ENCODE peak calls at places on chromosomes 1 and 21, in four cellular contexts. J, B, E and Q are unnamed samples.

GRCh38 chr1:63888984-63889383 is 115.2 kb downstream of the ROR1 start:
- DNase-seq in J (no peak), B (no peak), E (no peak), Q (no peak)

GRCh38 chr1:224623310-224623714 is 7.2 kb downstream of the CNIH3 start:
- DNase-seq in E (no peak), B (no peak), J (no peak), Q (peak; percentile 64)

GRCh38 chr1:210400043-210400840 is 71.5 kb downstream of the HHAT start:
- DNase-seq in J (peak; percentile 53), B (peak; percentile 46), E (peak; percentile 65), Q (peak; percentile 39)

GRCh38 chr21:44372616-44373015 is 19.2 kb downstream of the TRPM2 start:
- DNase-seq in E (no peak), B (no peak), J (no peak), Q (no peak)

GRCh38 chr1:171871848-171872247 is 30.6 kb downstream of the DNM3 start:
- DNase-seq in B (no peak), J (no peak), E (no peak), Q (no peak)

GRCh38 chr1:225999912-226000337 is 782 bp upstream of the SDE2 start:
- DNase-seq in E (peak; percentile 21), J (no peak), B (no peak), Q (no peak)

GRCh38 chr1:31715097-31715872 is 11.5 kb upstream of the COL16A1 start:
- DNase-seq in J (peak; percentile 94), E (peak; percentile 86), B (peak; percentile 75), Q (peak; percentile 87)

GRCh38 chr1:34885405-34886247 is 26.1 kb upstream of the SMIM12 start:
- DNase-seq in B (no peak), E (no peak), J (peak; percentile 80), Q (no peak)

GRCh38 chr21:31164713-31165694 is 126.7 kb upstream of the KRTAP19-8 start:
- DNase-seq in E (no peak), B (no peak), J (no peak), Q (no peak)

GRCh38 chr1:113046569-113046968 is 26.4 kb upstream of the LRIG2 start:
- DNase-seq in E (no peak), J (no peak), B (no peak), Q (no peak)

GRCh38 chr1:99264201-99265021 is at the start of gene PLPPR4:
- DNase-seq in E (no peak), J (peak; percentile 11), B (peak; percentile 12), Q (no peak)

GRCh38 chr1:3669971-3670431 is 17.7 kb downstream of the TP73 start:
- DNase-seq in B (no peak), J (no peak), E (no peak), Q (no peak)

GRCh38 chr21:17612023-17612564 is 607 bp downstream of the BTG3 start:
- DNase-seq in J (no peak), B (no peak), E (no peak), Q (no peak)

GRCh38 chr1:47760248-47760629 is 236.9 kb downstream of the TRABD2B start:
- DNase-seq in B (no peak), J (no peak), E (no peak), Q (no peak)

GRCh38 chr1:236151739-236152424 is 9.5 kb downstream of the GPR137B start:
- DNase-seq in E (no peak), B (no peak), J (no peak), Q (no peak)

GRCh38 chr1:27350673-27351540 is 9.1 kb downstream of the SYTL1 start:
- DNase-seq in B (no peak), J (peak; percentile 95), E (peak; percentile 66), Q (no peak)

GRCh38 chr1:199855580-199855979 is 171.9 kb upstream of the NR5A2 start:
- DNase-seq in J (no peak), E (no peak), B (peak; percentile 63), Q (no peak)

GRCh38 chr1:38677311-38677710 is 182.3 kb downstream of the RRAGC start:
- DNase-seq in J (no peak), E (no peak), B (no peak), Q (no peak)

GRCh38 chr1:84298688-84299535 is 2.6 kb upstream of the SAMD13 start:
- DNase-seq in B (no peak), J (peak; percentile 41), E (no peak), Q (peak; percentile 54)

GRCh38 chr1:203289281-203289981 is 15.9 kb upstream of the BTG2 start:
- DNase-seq in B (no peak), E (no peak), J (peak; percentile 67), Q (no peak)

GRCh38 chr1:245124644-245125043 is 30.1 kb upstream of the KIF26B start:
- DNase-seq in J (no peak), B (no peak), E (no peak), Q (no peak)

GRCh38 chr1:92833840-92834239 is 2.0 kb downstream of the RPL5 start:
- DNase-seq in B (no peak), E (no peak), J (no peak), Q (no peak)
- H3K27ac ChIP-seq in B (peak overlapping the region; percentile 31), E (peak overlapping the region; percentile 87), J (peak overlapping the region; percentile 89), Q (peak overlapping the region; percentile 94)

DNA sequence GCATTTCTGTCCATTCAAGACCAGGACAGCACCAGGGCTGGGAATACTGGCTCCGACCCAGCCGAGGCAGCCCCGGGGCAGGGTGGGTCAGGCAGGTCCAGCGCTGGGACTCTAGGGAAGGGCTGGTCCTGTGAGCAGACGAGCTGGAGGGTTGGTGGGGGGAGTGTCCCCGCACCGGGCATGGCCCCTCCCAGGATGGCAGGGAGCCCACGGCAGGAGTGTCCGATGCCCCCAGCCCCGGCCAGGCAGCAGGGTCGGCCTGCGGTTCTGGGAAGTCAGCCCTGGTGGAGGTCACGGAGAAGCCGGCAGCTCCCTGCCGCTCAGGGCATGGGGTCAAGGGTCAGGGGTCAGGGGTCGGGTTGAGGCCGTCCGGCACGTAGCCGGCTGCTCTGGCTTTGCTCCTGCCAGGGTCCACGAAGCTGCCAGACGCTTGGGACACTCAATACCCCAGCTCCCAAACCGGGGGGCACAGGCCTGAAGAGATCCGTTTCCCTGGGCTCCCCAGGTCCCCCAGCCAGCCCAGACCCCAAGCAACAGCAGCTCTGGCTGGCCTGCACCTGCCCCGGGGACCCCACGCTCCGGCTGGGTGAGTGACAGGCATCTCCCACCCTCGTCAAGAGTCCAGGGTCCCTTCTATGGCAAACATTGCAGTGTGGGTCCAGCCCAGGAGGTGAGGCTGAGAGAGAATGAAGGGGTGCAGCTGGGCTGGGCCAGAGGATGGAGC is 6.7 kb downstream of the C1QTNF12 start:
- DNase-seq in J (peak; percentile 64), B (no peak), E (peak; percentile 28), Q (no peak)
- TF ChIP-seq TCF7L2 in J (no peak), B (no peak), E (no peak), Q (no peak)

GRCh38 chr1:168090395-168090794 is 46.3 kb downstream of the GPR161 start:
- DNase-seq in B (no peak), J (no peak), E (no peak), Q (no peak)
- H3K27ac ChIP-seq in B (no peak overlapping the region), J (no peak overlapping the region), E (no peak overlapping the region), Q (no peak overlapping the region)

DNA sequence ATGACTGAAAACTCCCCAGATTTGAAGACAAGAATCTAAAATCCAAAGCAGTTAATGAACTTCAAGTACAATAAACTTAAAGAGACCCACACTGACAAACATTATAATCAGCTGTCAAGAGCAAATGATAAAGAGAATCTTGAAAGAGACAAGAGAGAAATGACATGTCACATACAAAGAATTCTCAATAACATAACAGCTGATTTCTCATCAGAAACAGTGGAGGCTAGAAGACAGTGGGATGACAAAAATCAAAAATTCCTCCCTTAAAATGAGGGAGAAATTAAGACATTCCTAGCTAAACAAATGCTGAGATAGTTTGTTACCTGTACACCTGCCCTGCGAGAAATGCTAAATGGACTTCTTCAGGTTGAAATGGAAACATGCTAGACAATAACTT is 36.0 kb upstream of the COA6 start:
- DNase-seq in B (no peak), J (no peak), E (no peak), Q (no peak)
- TF ChIP-seq TCF7L2 in B (no peak), J (no peak), E (no peak), Q (no peak)

DNA sequence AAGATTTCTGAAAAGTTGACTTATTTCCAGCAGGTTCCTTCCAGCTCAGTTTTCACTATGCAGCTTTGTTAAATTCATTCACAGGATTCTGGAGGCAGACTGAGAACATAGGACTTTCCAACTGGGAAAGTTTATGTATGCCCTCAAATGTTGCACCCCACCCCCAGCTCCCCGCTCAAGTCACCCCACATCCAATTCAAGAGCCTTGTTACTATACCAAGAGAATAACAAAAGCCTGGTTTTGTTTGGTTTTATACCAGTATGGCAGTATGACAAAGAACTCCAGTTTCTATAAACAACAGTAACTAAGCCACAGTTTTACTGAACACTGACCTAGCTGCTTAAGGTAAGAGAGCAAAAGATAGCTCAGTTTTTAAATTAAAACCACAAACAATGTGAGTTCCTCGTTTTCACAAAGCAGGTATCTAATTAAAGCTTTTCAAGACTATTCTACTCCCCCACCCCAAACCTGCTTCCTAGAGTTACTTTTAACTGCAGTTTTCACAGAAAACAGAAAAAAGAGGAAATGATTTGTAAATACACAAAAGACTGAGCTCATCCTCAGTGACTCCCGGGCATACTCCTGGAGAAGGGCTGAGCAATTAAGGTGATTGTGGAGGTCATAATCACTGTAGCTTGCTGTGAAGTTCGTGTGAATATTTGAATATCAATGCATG is 59.3 kb upstream of the LHX8 start:
- DNase-seq in E (no peak), B (no peak), J (no peak), Q (no peak)
- H3K27ac ChIP-seq in E (no peak overlapping the region), B (no peak overlapping the region), J (no peak overlapping the region), Q (no peak overlapping the region)

GRCh38 chr1:68955424-68955823 is 458.5 kb upstream of the DEPDC1 start:
- DNase-seq in J (no peak), E (no peak), B (no peak), Q (no peak)

GRCh38 chr1:68954841-68955240 is 458.0 kb upstream of the DEPDC1 start:
- DNase-seq in E (no peak), B (no peak), J (no peak), Q (no peak)

GRCh38 chr1:68953316-68953715 is 456.4 kb upstream of the DEPDC1 start:
- DNase-seq in J (no peak), E (no peak), B (no peak), Q (no peak)

DNA sequence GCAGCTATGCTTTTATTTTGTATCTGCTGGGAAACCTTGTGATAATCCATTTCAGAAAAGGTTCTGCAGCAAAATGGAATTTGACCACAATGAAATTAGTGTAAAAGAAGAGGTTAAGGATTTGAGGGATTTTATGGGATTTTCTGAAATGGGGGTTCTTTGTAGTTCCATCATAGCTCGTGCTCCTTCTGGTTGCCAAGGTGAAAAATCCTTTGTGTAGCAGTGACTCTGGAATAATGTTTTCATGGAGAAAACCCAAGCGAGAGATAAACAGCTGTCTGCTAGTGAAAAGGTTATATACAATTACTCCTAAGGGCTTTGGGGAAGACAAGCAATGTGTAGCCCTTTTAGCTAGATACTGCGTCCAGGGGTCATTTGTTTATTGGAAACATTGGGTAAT is 453.1 kb upstream of the DEPDC1 start:
- DNase-seq in B (no peak), E (no peak), J (no peak), Q (no peak)
- TF ChIP-seq TCF7L2 in B (no peak), E (no peak), J (no peak), Q (no peak)